ENCODE peak calls at places on chromosomes 2 and 18, in five cellular contexts. Y, N, K, G and C are unnamed samples.

GRCh38 chr2:221502270-221502973 is 69.7 kb downstream of the EPHA4 start:
- DNase-seq in G (peak; percentile 77), Y (peak; percentile 71), K (no peak), N (peak; percentile 94), C (peak; percentile 56)

GRCh38 chr18:3903341-3903740 is 453.4 kb downstream of the TGIF1 start:
- DNase-seq in K (no peak), N (peak; percentile 95), G (peak; percentile 44), Y (peak; percentile 85), C (peak; percentile 86)

GRCh38 chr2:8636041-8636491 is 45.8 kb upstream of the ID2 start:
- DNase-seq in G (no peak), N (peak; percentile 27), K (no peak), Y (no peak), C (no peak)

GRCh38 chr18:75090336-75090735 is 118.6 kb downstream of the PTGR3 start:
- DNase-seq in Y (no peak), N (no peak), K (no peak), G (no peak), C (no peak)

GRCh38 chr2:236570081-236570979 is 705 bp downstream of the ACKR3 start:
- DNase-seq in K (no peak), N (no peak), G (no peak), Y (no peak), C (no peak)

GRCh38 chr2:203683421-203683820 is 23.0 kb upstream of the CD28 start:
- DNase-seq in N (no peak), G (no peak), K (no peak), Y (no peak), C (no peak)

GRCh38 chr2:233061007-233061590 is 957 bp downstream of the INPP5D start:
- DNase-seq in Y (no peak), K (no peak), N (no peak), G (no peak), C (no peak)

GRCh38 chr2:236631361-236632291 is 62.0 kb downstream of the ACKR3 start:
- DNase-seq in Y (no peak), N (no peak), K (no peak), G (peak; percentile 61), C (no peak)

GRCh38 chr18:45050712-45051639 is 370.3 kb downstream of the SETBP1 start:
- DNase-seq in K (peak; percentile 32), N (peak; percentile 94), G (peak; percentile 71), Y (peak; percentile 84), C (peak; percentile 86)

GRCh38 chr2:28164280-28164801 is 228.3 kb upstream of the FOSL2 start:
- DNase-seq in G (peak; percentile 53), N (no peak), K (no peak), Y (no peak), C (no peak)

GRCh38 chr18:21191596-21192307 is 50.3 kb upstream of the GREB1L start:
- DNase-seq in N (peak; percentile 37), G (peak; percentile 66), K (no peak), Y (peak; percentile 27), C (peak; percentile 6)

GRCh38 chr2:231626449-231626848 is 33.8 kb downstream of the TEX44 start:
- DNase-seq in Y (no peak), G (no peak), K (no peak), N (no peak), C (no peak)

DNA sequence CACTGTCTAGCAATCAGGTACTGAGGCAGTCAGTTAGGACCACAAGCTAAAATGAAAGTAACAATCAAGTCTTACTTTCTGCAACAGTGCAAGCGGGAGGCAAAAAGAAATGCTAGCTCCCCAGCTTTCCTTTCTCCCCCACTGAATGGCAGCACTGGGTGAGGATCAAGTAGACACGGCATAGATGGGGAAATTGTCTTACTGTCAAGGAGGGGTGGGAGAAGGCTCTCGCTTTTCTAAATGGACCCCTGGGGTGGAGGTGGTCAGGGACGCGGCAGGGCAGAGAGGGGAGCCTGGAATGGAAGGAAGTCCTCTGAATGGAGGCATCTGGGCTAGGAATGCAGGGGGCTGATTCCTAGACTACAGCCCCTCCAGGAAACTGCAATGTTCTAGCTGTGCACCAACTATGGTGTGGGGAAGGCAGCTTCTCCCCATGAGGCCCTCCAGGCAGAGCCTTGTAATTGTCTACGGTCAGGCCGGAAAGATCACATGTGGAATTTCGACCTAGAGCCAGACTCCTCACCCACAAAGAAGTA is 24.3 kb downstream of the METTL8 start:
- DNase-seq in G (no peak), Y (no peak), N (no peak), K (no peak), C (no peak)
- H3K4me3 ChIP-seq in G (no peak overlapping the region), Y (peak overlapping the region; percentile 42), N (peak overlapping the region; percentile 40), K (no peak overlapping the region), C (no peak overlapping the region)

GRCh38 chr2:48313036-48313877 is 216.7 kb upstream of the STON1 start:
- DNase-seq in N (no peak), Y (no peak), G (no peak), K (no peak), C (no peak)
- H3K4me3 ChIP-seq in N (no peak overlapping the region), Y (no peak overlapping the region), G (no peak overlapping the region), K (peak overlapping the region; percentile 68), C (no peak overlapping the region)

DNA sequence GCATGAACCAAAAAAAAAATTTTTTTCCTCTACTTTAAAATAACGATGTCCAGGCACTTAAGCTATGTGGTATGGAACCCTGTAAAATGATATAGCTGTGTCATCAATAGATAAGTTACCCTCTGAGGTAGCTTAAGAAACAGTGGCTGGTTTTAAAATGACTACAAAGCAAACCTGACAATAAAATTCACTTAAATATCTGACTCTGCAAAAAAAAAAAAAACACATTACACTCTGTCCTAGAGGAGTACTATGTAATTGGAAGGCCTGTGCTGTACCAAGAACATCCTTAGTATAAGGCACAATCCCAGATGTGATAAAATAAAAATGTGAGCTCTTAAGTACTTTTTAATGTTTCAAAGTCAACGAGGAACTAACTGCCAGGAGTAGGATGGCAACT is 322.4 kb downstream of the ALK start:
- DNase-seq in G (no peak), Y (no peak), N (no peak), K (no peak), C (no peak)
- H3K4me3 ChIP-seq in G (no peak overlapping the region), Y (no peak overlapping the region), N (no peak overlapping the region), K (no peak overlapping the region), C (no peak overlapping the region)

DNA sequence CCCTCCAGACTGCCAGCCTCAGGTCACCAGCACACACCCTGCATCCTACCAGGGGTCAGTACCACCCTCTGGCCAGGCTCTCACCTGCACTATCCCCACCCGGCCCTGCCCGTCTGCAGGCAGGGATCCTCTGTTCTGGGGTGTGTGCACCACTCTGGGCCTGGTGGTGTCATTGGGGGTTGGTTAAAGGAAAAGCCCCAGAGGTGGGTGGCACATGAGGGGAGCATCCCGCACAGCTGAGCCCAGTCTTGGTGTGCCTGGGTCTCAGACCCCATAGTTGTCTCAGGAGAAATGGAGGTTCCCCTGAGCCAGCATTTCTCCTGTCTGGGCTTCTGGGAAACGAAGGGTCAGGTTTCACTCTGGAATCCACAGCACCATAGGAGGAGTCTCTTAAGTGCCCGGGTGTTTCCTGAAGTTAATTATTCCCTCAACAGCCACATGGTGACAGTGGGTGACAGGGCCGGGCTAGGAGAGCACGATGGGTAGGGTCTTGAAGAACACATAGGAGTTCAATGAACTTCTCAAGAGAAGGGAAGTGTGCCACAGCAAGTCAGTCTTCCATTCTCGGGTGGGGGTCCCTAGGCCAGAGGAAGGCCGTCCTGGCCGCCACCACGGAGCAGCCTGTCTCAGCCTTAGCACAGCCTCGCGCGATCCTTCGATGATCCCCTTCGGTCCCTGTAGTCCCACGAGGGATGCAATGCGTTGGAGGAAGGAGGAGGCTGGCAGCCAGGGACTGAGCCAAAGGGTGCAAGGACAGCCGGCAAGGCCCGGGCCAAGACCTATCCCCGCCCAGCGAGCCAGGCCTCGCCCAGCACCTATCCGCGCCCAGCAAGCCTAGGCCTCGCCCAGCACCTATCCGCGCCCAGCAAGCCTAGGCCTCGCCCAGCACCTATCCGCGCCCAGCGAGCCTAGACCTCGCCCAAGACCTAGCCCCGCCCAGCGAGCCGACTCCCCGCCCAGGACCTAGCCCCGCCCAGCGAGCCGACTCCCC is 1.1 kb upstream of the FARP2 start:
- DNase-seq in Y (no peak), N (peak; percentile 52), K (peak; percentile 20), G (peak; percentile 79), C (peak; percentile 22)
- H3K4me3 ChIP-seq in Y (no peak overlapping the region), N (no peak overlapping the region), K (peak overlapping the region; percentile 55), G (peak overlapping the region; percentile 9), C (peak overlapping the region; percentile 27)

GRCh38 chr2:43642363-43642762 is 5.3 kb downstream of the PLEKHH2 start:
- DNase-seq in K (no peak), Y (no peak), N (no peak), G (no peak), C (no peak)

GRCh38 chr2:43634604-43635306 is 2.3 kb upstream of the PLEKHH2 start:
- DNase-seq in G (peak; percentile 83), K (peak; percentile 85), Y (peak; percentile 96), N (peak; percentile 96), C (peak; percentile 51)

GRCh38 chr2:43636616-43637015 is 444 bp upstream of the PLEKHH2 start:
- DNase-seq in Y (no peak), G (no peak), K (no peak), N (no peak), C (no peak)

GRCh38 chr2:43631918-43632317 is 5.1 kb upstream of the PLEKHH2 start:
- DNase-seq in N (no peak), G (no peak), K (no peak), Y (no peak), C (no peak)

GRCh38 chr2:43637030-43637803 is at the start of gene PLEKHH2:
- DNase-seq in G (peak; percentile 89), Y (peak; percentile 60), N (peak; percentile 73), K (no peak), C (no peak)
- H3K4me3 ChIP-seq in G (peak within 1 kb of the TSS; percentile 69), Y (peak within 1 kb of the TSS; percentile 80), N (peak within 1 kb of the TSS; percentile 58), K (peak within 1 kb of the TSS; percentile 73), C (peak within 1 kb of the TSS; percentile 71)

GRCh38 chr2:85810376-85811172 is 56.8 kb downstream of the ATOH8 start:
- DNase-seq in N (no peak), K (no peak), Y (no peak), G (no peak), C (no peak)

GRCh38 chr2:85813211-85813977 is 59.6 kb downstream of the ATOH8 start:
- DNase-seq in G (no peak), Y (no peak), K (no peak), N (no peak), C (no peak)

GRCh38 chr2:85811850-85812735 is 58.3 kb downstream of the ATOH8 start:
- DNase-seq in N (no peak), G (no peak), Y (no peak), K (no peak), C (no peak)

GRCh38 chr2:85813978-85814801 is 60.4 kb downstream of the ATOH8 start:
- DNase-seq in Y (peak; percentile 55), N (peak; percentile 48), K (peak; percentile 63), G (peak; percentile 92), C (no peak)

DNA sequence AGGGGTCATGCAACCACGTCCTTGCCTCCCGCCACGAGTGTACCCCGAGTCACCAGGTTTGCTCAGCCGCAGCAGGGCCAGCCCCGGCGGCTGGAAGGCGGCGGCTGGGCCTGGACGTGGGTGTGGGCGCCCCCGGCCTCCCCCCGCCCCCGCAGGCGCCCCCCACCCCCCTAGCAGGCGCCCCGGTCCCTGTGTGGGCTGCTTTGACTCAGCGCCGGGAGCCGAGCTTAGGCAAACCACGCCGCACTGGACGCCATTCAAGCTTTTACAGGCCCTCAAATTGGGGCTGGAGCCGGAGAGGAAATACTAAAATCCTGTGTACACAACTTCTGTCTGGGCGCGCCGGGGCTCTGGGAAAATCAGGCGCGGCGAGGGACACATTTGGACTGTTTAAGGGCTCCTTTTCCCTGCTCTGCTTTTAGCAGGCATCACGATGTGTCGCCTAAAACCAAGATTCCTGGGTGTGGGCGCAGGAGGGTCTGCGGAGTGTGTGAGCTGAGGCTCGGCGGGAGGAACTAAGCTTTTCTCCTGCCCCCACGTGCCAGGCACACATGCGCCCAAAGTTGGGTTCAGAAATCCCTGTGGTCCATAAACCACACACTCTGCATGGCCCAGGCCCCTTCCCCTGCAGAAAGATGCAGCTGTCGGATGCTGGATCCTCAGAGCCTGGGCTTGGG is 57.5 kb downstream of the ATOH8 start:
- DNase-seq in K (no peak), Y (peak; percentile 45), G (peak; percentile 66), N (peak; percentile 53), C (no peak)
- H3K4me3 ChIP-seq in K (no peak overlapping the region), Y (no peak overlapping the region), G (no peak overlapping the region), N (no peak overlapping the region), C (no peak overlapping the region)